ENCODE peak calls at places on chromosomes 5 and 9, in eight cellular contexts. Z is HFFc6, T is foreskin fibroblast, I is AG09309, V is IMR-90, C is ovary, L is mucosa of descending colon, X is omental fat pad. D is an unnamed sample.

GRCh38 chr9:92424340-92424739 is at the start of gene OMD:
- DNase-seq in Z (no peak), T (no peak), I (peak; percentile 55), V (no peak), C (no peak), L (no peak), X (no peak), D (no peak)

GRCh38 chr9:2060425-2060824 is 45.3 kb downstream of the SMARCA2 start:
- DNase-seq in Z (no peak), T (no peak), I (no peak), V (peak; percentile 24), C (no peak), L (no peak), X (no peak), D (no peak)

GRCh38 chr5:146103594-146103993 is 1.8 kb downstream of the PLAC8L1 start:
- DNase-seq in Z (no peak), T (peak; percentile 6), I (no peak), V (no peak), C (no peak), L (no peak), X (no peak), D (no peak)

GRCh38 chr9:111798786-111799185 is 4.0 kb upstream of the SHOC1 start:
- DNase-seq in Z (peak; percentile 36), T (peak; percentile 53), I (peak; percentile 11), V (peak; percentile 85), C (no peak), L (no peak), X (no peak), D (no peak)

GRCh38 chr5:16859346-16859745 is 76.7 kb downstream of the MYO10 start:
- DNase-seq in Z (no peak), T (no peak), I (no peak), V (no peak), C (no peak), L (no peak), X (no peak), D (no peak)

GRCh38 chr5:175027390-175027789 is 303.0 kb downstream of the MSX2 start:
- DNase-seq in Z (no peak), T (no peak), I (no peak), V (no peak), C (no peak), L (no peak), X (no peak), D (no peak)

GRCh38 chr9:135309763-135310125 is 169.8 kb upstream of the PPP1R26 start:
- DNase-seq in Z (no peak), T (no peak), I (no peak), V (no peak), C (no peak), L (no peak), X (no peak), D (no peak)

GRCh38 chr5:176731506-176732192 is 78.7 kb upstream of the UNC5A start:
- DNase-seq in Z (no peak), T (no peak), I (no peak), V (no peak), C (no peak), L (no peak), X (no peak), D (no peak)

GRCh38 chr9:119375892-119376291 is 6.7 kb upstream of the BRINP1 start:
- DNase-seq in Z (peak; percentile 2), T (no peak), I (no peak), V (no peak), C (no peak), L (peak; percentile 46), X (no peak), D (no peak)

GRCh38 chr9:124259273-124260078 is 1.7 kb downstream of the NEK6 start:
- DNase-seq in Z (peak; percentile 80), T (peak; percentile 89), I (peak; percentile 63), V (peak; percentile 91), C (peak; percentile 84), L (peak; percentile 82), X (peak; percentile 69), D (no peak)

GRCh38 chr9:36007309-36007708 is 29.4 kb upstream of the RECK start:
- DNase-seq in Z (no peak), T (no peak), I (no peak), V (no peak), C (no peak), L (no peak), X (no peak), D (peak; percentile 63)

GRCh38 chr9:114805670-114806551 is at the start of gene TNFSF15:
- DNase-seq in Z (no peak), T (no peak), I (no peak), V (peak; percentile 44), C (peak; percentile 19), L (peak; percentile 65), X (no peak), D (peak; percentile 17)

GRCh38 chr9:78365979-78366697 is 69.2 kb downstream of the PSAT1 start:
- DNase-seq in Z (peak; percentile 30), T (no peak), I (no peak), V (peak; percentile 39), C (no peak), L (no peak), X (no peak), D (no peak)

GRCh38 chr5:175715627-175716522 is 58.0 kb downstream of the HRH2 start:
- DNase-seq in Z (no peak), T (no peak), I (no peak), V (no peak), C (no peak), L (no peak), X (no peak), D (no peak)

GRCh38 chr5:1107167-1108007 is 4.5 kb downstream of the SLC12A7 start:
- DNase-seq in Z (no peak), T (no peak), I (no peak), V (no peak), C (no peak), L (peak; percentile 53), X (no peak), D (no peak)

GRCh38 chr5:66246621-66247020 is 102.5 kb downstream of the SREK1 start:
- DNase-seq in Z (peak; percentile 23), T (peak; percentile 29), I (peak; percentile 41), V (peak; percentile 68), C (no peak), L (no peak), X (no peak), D (no peak)

GRCh38 chr9:22103650-22104575 is 94.8 kb upstream of the CDKN2B start:
- DNase-seq in Z (peak; percentile 61), T (peak; percentile 51), I (peak; percentile 59), V (peak; percentile 75), C (no peak), L (peak; percentile 68), X (no peak), D (no peak)

GRCh38 chr9:22098636-22099332 is 89.7 kb upstream of the CDKN2B start:
- DNase-seq in Z (no peak), T (peak; percentile 45), I (no peak), V (no peak), C (no peak), L (peak; percentile 52), X (no peak), D (no peak)

GRCh38 chr9:22097712-22098111 is 88.6 kb upstream of the CDKN2B start:
- DNase-seq in Z (peak; percentile 93), T (peak; percentile 73), I (peak; percentile 86), V (peak; percentile 88), C (no peak), L (no peak), X (no peak), D (no peak)

GRCh38 chr9:22102347-22103053 is 93.4 kb upstream of the CDKN2B start:
- DNase-seq in Z (no peak), T (no peak), I (no peak), V (no peak), C (no peak), L (peak; percentile 40), X (no peak), D (no peak)

GRCh38 chr9:22100626-22101025 is 91.5 kb upstream of the CDKN2B start:
- DNase-seq in Z (no peak), T (no peak), I (no peak), V (no peak), C (no peak), L (no peak), X (no peak), D (no peak)
- TF ChIP-seq CTCF in Z (peak; percentile 67), T (no peak), I (no peak), V (peak; percentile 14), C (no peak), L (no peak), X (no peak), D (no peak)

DNA sequence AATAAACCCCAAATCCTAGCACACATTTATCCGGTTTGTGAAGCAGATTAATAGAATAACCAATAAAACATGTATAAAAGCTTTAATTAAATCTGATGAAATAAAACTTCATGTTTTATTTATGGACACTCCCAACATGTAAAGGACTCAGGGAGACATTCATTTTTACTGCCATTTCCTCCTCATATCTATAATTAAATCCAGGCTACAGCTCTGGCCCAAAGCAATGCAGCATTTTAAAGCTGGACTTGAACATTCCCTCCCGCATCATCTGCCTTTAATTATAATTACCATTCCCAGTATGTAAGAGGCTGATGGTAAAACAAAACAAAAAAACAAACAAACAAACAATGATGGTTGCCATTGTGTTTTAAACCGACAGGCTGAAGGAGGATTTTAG is 298.3 kb upstream of the RFX3 start:
- DNase-seq in Z (no peak), T (peak; percentile 39), I (peak; percentile 71), V (no peak), C (no peak), L (no peak), X (no peak), D (no peak)
- TF ChIP-seq CTCF in Z (no peak), T (no peak), I (no peak), V (no peak), C (no peak), L (no peak), X (no peak), D (no peak)

DNA sequence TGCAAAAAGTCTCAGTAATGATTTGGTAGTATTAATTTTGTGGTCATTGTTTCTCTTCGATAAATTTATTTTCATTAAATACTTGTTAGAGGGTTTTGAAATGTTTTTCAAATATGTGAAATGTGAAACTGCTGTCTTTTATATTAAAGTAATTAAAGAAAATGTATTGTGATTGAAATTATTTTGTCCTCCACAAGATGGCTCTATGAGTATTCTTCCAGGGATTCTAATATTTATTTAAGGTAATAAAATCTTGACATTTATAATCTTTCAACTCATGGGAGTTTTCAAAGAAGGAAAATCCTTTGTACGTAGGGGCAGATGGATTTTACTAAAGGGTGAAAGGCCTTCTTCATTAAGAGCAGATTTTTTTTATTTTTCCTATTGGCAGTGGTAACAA is 19.3 kb downstream of the ISOC1 start:
- DNase-seq in Z (no peak), T (no peak), I (no peak), V (no peak), C (no peak), L (no peak), X (no peak), D (no peak)
- TF ChIP-seq CTCF in Z (peak; percentile 64), T (peak; percentile 5), I (no peak), V (peak; percentile 7), C (no peak), L (no peak), X (no peak), D (no peak)

DNA sequence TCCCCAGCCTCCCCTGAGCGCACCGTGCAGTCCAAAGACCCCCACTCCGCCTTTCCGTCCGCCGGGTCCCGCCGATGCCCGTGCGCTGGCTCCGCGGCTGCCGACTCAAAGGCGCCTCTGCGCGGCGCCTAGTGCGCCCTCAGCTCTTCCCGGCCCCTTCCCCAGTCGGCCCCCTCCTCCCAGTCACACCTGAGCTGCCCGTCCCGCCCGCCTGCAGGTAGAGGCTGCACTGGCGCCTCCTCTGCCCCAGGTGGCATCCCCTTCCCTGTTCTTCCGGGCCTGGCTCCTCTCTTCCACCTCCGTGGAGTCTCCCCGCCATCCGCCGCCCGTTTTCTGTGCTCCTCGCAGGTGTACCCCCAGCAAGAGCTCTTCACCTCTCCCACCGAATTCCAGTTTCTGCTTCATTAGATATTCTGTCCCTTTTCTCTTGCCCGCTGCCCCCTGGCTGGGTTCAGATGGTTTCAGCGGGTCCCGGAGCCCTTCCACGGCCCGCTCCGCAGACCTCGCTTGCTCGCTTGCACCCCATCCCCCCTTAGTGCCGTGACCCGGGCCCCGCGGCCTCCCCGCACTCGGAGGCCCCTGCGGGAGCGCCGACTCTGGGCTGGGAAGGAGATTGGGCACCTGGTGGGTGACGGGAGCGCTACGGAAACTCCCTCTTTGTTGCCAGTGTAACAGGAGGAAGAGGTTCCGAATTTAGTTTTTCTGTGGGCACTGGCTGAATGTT is 707 bp downstream of the SLC44A1 start:
- DNase-seq in Z (peak; percentile 18), T (peak; percentile 43), I (no peak), V (no peak), C (peak; percentile 55), L (peak; percentile 82), X (no peak), D (peak; percentile 53)
- TF ChIP-seq CTCF in Z (peak; percentile 36), T (no peak), I (peak; percentile 5), V (no peak), C (no peak), L (peak; percentile 32), X (no peak), D (peak; percentile 32)

D was measured in GM13977.